ENCODE peak calls at places on chromosome 16, in eight cellular contexts. V is fibroblast of mammary gland; X is transverse colon; Z is cardiac fibroblast; F is naive thymus-derived CD4-positive, alpha-beta T cell; S is fibroblast of lung; E is AG04450; Y is CD4-positive, alpha-beta memory T cell. P is an unnamed sample.

GRCh38 chr16:84286568-84287220 is 8.0 kb upstream of the WFDC1 start:
- DNase-seq in V (no peak), X (peak; percentile 43), Z (peak; percentile 52), F (no peak), S (peak; percentile 86), E (peak; percentile 30), Y (no peak), P (peak; percentile 29)

GRCh38 chr16:50270510-50271147 is 4.3 kb downstream of the ADCY7 start:
- DNase-seq in V (no peak), X (no peak), Z (no peak), F (no peak), S (no peak), E (no peak), Y (no peak), P (no peak)

GRCh38 chr16:68759062-68759461 is 22.0 kb downstream of the CDH1 start:
- DNase-seq in V (no peak), X (no peak), Z (no peak), F (no peak), S (no peak), E (no peak), Y (no peak), P (no peak)

GRCh38 chr16:69848635-69849545 is 86.8 kb downstream of the WWP2 start:
- DNase-seq in V (peak; percentile 97), X (peak; percentile 88), Z (peak; percentile 92), F (no peak), S (peak; percentile 95), E (peak; percentile 84), Y (no peak), P (peak; percentile 6)

GRCh38 chr16:74025-74424 is 1.6 kb upstream of the RHBDF1 start:
- DNase-seq in V (no peak), X (no peak), Z (no peak), F (no peak), S (no peak), E (no peak), Y (no peak), P (no peak)

GRCh38 chr16:46911650-46912049 is 27.5 kb downstream of the GPT2 start:
- DNase-seq in V (no peak), X (no peak), Z (no peak), F (no peak), S (no peak), E (no peak), Y (no peak), P (no peak)

GRCh38 chr16:285146-286055 is 2.4 kb downstream of the PDIA2 start:
- DNase-seq in V (no peak), X (no peak), Z (no peak), F (no peak), S (no peak), E (no peak), Y (no peak), P (peak; percentile 7)

GRCh38 chr16:89352091-89352681 is 134.7 kb downstream of the ZNF778 start:
- DNase-seq in V (no peak), X (no peak), Z (no peak), F (no peak), S (no peak), E (no peak), Y (no peak), P (no peak)

GRCh38 chr16:71882505-71883192 is 1.3 kb downstream of the ZNF821 start:
- DNase-seq in V (peak; percentile 78), X (peak; percentile 82), Z (peak; percentile 87), F (peak; percentile 80), S (peak; percentile 80), E (no peak), Y (peak; percentile 84), P (peak; percentile 43)

GRCh38 chr16:12750554-12750918 is 53.2 kb downstream of the CPPED1 start:
- DNase-seq in V (no peak), X (no peak), Z (no peak), F (no peak), S (no peak), E (no peak), Y (peak; percentile 0), P (no peak)

GRCh38 chr16:15533386-15533785 is 99.0 kb downstream of the BMERB1 start:
- DNase-seq in V (no peak), X (no peak), Z (no peak), F (no peak), S (no peak), E (no peak), Y (no peak), P (no peak)

GRCh38 chr16:68272501-68273209 is 8.3 kb downstream of the SLC7A6 start:
- DNase-seq in V (no peak), X (peak; percentile 55), Z (no peak), F (peak; percentile 87), S (no peak), E (no peak), Y (peak; percentile 75), P (no peak)

GRCh38 chr16:55495616-55496289 is 13.1 kb upstream of the LPCAT2 start:
- DNase-seq in V (peak; percentile 81), X (no peak), Z (peak; percentile 40), F (no peak), S (peak; percentile 89), E (no peak), Y (no peak), P (no peak)

GRCh38 chr16:81545470-81546175 is 101.0 kb downstream of the CMIP start:
- DNase-seq in V (no peak), X (no peak), Z (no peak), F (no peak), S (no peak), E (no peak), Y (no peak), P (no peak)

GRCh38 chr16:69922200-69922599 is 28.9 kb upstream of the CLEC18A start:
- DNase-seq in V (no peak), X (no peak), Z (peak; percentile 40), F (no peak), S (no peak), E (no peak), Y (no peak), P (no peak)

GRCh38 chr16:25553711-25554436 is 137.9 kb upstream of the HS3ST4 start:
- DNase-seq in V (peak; percentile 4), X (no peak), Z (peak; percentile 8), F (no peak), S (peak; percentile 1), E (no peak), Y (no peak), P (no peak)

GRCh38 chr16:49596699-49597291 is 223.2 kb downstream of the C16orf78 start:
- DNase-seq in V (no peak), X (no peak), Z (no peak), F (no peak), S (no peak), E (no peak), Y (no peak), P (no peak)

GRCh38 chr16:31130336-31130812 is 5.2 kb downstream of the PRSS8 start:
- DNase-seq in V (no peak), X (no peak), Z (no peak), F (no peak), S (no peak), E (no peak), Y (no peak), P (no peak)

GRCh38 chr16:53991181-53992056 is 287.5 kb downstream of the FTO start:
- DNase-seq in V (peak; percentile 45), X (no peak), Z (no peak), F (no peak), S (peak; percentile 84), E (peak; percentile 55), Y (no peak), P (peak; percentile 77)

GRCh38 chr16:89092013-89092412 is 1.6 kb upstream of the ACSF3 start:
- DNase-seq in V (no peak), X (no peak), Z (no peak), F (no peak), S (no peak), E (no peak), Y (no peak), P (no peak)

GRCh38 chr16:60907645-60908044 is 1128.6 kb downstream of the CDH8 start:
- DNase-seq in V (no peak), X (no peak), Z (no peak), F (no peak), S (no peak), E (no peak), Y (no peak), P (no peak)

GRCh38 chr16:427295-427694 is 1.8 kb downstream of the RAB11FIP3 start:
- DNase-seq in V (no peak), X (no peak), Z (no peak), F (no peak), S (no peak), E (no peak), Y (no peak), P (no peak)

GRCh38 chr16:50207652-50208051 is 54.5 kb downstream of the TENT4B start:
- DNase-seq in V (peak; percentile 75), X (no peak), Z (peak; percentile 68), F (no peak), S (peak; percentile 66), E (no peak), Y (no peak), P (no peak)

GRCh38 chr16:24051125-24051524 is 205.0 kb upstream of the CACNG3 start:
- DNase-seq in V (no peak), X (no peak), Z (no peak), F (no peak), S (no peak), E (no peak), Y (no peak), P (no peak)

GRCh38 chr16:68298907-68299515 is 11.7 kb downstream of the SLC7A6OS start:
- DNase-seq in V (peak; percentile 73), X (no peak), Z (peak; percentile 70), F (no peak), S (peak; percentile 73), E (no peak), Y (no peak), P (no peak)

GRCh38 chr16:73166972-73167550 is 119.1 kb upstream of the ZFHX3 start:
- DNase-seq in V (no peak), X (no peak), Z (peak; percentile 58), F (no peak), S (peak; percentile 52), E (no peak), Y (no peak), P (no peak)
- H3K4me3 ChIP-seq in V (no peak overlapping the region), X (no peak overlapping the region), Z (no peak overlapping the region), F (no peak overlapping the region), S (peak overlapping the region; percentile 0), E (peak overlapping the region; percentile 26), Y (no peak overlapping the region), P (no peak overlapping the region)

DNA sequence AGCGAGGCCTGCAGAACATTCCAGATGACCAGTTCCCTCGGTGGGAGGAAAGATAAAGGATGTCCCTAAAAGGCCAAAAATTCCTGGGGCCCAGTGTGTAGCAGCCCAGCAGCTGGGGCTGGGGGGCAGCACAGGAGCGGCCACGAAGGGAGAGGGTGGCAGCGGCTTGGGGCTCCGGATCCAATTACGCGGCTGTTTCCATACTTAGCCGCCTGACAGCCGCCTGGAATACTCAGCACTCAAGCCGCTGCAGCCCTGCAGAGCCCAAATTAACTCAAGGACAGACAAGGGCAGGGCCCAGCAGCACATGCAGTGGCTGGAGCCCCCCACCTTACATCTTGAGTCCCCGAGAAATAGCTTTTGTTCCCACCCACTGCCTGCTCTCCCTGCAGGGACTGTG is 1.3 kb downstream of the SRL start:
- DNase-seq in V (no peak), X (no peak), Z (no peak), F (no peak), S (no peak), E (no peak), Y (no peak), P (no peak)
- H3K4me3 ChIP-seq in V (no peak overlapping the region), X (no peak overlapping the region), Z (no peak overlapping the region), F (no peak overlapping the region), S (no peak overlapping the region), E (no peak overlapping the region), Y (no peak overlapping the region), P (no peak overlapping the region)

GRCh38 chr16:58500329-58501241 is 642 bp downstream of the NDRG4 start:
- DNase-seq in V (no peak), X (no peak), Z (no peak), F (no peak), S (no peak), E (no peak), Y (no peak), P (no peak)
- H3K4me3 ChIP-seq in V (peak overlapping the region; percentile 46), X (no peak overlapping the region), Z (peak overlapping the region; percentile 56), F (peak overlapping the region; percentile 71), S (peak overlapping the region; percentile 58), E (peak overlapping the region; percentile 72), Y (peak overlapping the region; percentile 52), P (peak overlapping the region; percentile 40)

GRCh38 chr16:85990861-85991301 is 91.9 kb downstream of the IRF8 start:
- DNase-seq in V (no peak), X (no peak), Z (no peak), F (no peak), S (no peak), E (no peak), Y (no peak), P (no peak)
- H3K4me3 ChIP-seq in V (no peak overlapping the region), X (no peak overlapping the region), Z (no peak overlapping the region), F (no peak overlapping the region), S (no peak overlapping the region), E (no peak overlapping the region), Y (no peak overlapping the region), P (no peak overlapping the region)